ENCODE peak calls at places on chromosomes 7 and 10, in seven cellular contexts. P is stimulated activated CD8-positive, alpha-beta memory T cell treated with anti-CD3 and anti-CD28 coated beads, Interleukin-15, amount 100 ng/mL, for 1 hour; U is activated CD8-positive, alpha-beta T cell treated with anti-CD3 and anti-CD28 coated beads, Interleukin-2, amount 10 ng/mL, durations not matched to agents 7 days and 5 days; Z is HEK293T; T is AG08395; B is kidney glomerular epithelial cell; N is iris pigment epithelial cell. V is an unnamed sample.

GRCh38 chr10:110366641-110367040 is 61.9 kb upstream of the SMNDC1 start:
- DNase-seq in P (no peak), U (no peak), Z (no peak), T (no peak), B (no peak), N (no peak), V (no peak)

GRCh38 chr10:95437669-95438068 is 123.5 kb downstream of the SORBS1 start:
- DNase-seq in P (no peak), U (no peak), Z (no peak), T (no peak), B (no peak), N (no peak), V (no peak)

GRCh38 chr7:141042222-141043193 is 27.8 kb upstream of the MRPS33 start:
- DNase-seq in P (no peak), U (no peak), Z (no peak), T (no peak), B (peak), N (peak), V (peak)

GRCh38 chr7:120996333-120996982 is 7.9 kb downstream of the CPED1 start:
- DNase-seq in P (no peak), U (no peak), Z (no peak), T (peak), B (peak), N (peak), V (peak)

GRCh38 chr7:142835487-142835886 is 19.4 kb upstream of the EPHB6 start:
- DNase-seq in P (no peak), U (peak), Z (no peak), T (no peak), B (no peak), N (no peak), V (no peak)

GRCh38 chr7:28296571-28297483 is 115.5 kb upstream of the CREB5 start:
- DNase-seq in P (peak), U (peak), Z (peak), T (no peak), B (peak), N (peak), V (peak)

GRCh38 chr7:65434307-65434706 is 60.7 kb downstream of the ZNF92 start:
- DNase-seq in P (no peak), U (no peak), Z (no peak), T (no peak), B (no peak), N (no peak), V (no peak)

GRCh38 chr10:103895458-103896186 is 22.4 kb downstream of the STN1 start:
- DNase-seq in P (no peak), U (no peak), Z (no peak), T (peak), B (peak), N (peak), V (peak)

GRCh38 chr10:76883596-76883995 is 754.0 kb downstream of the KCNMA1 start:
- DNase-seq in P (no peak), U (no peak), Z (no peak), T (no peak), B (no peak), N (no peak), V (no peak)

GRCh38 chr10:60733189-60733815 is 45.0 kb upstream of the CDK1 start:
- DNase-seq in P (no peak), U (peak), Z (peak), T (peak), B (peak), N (no peak), V (peak)

GRCh38 chr10:113473851-113474250 is 79.0 kb upstream of the HABP2 start:
- DNase-seq in P (no peak), U (no peak), Z (no peak), T (peak), B (no peak), N (no peak), V (peak)

GRCh38 chr10:451021-451471 is 238.4 kb downstream of the DIP2C start:
- DNase-seq in P (peak), U (peak), Z (no peak), T (no peak), B (peak), N (no peak), V (no peak)

GRCh38 chr10:34181545-34182300 is 633.4 kb downstream of the PARD3 start:
- DNase-seq in P (no peak), U (no peak), Z (no peak), T (peak), B (no peak), N (peak), V (peak)

GRCh38 chr10:80530251-80530650 is 7.5 kb upstream of the SH2D4B start:
- DNase-seq in P (no peak), U (peak), Z (no peak), T (peak), B (no peak), N (peak), V (peak)

GRCh38 chr7:149670288-149670687 is 103.1 kb downstream of the ZNF467 start:
- DNase-seq in P (no peak), U (no peak), Z (no peak), T (peak), B (no peak), N (peak), V (peak)

V was measured in GM23248.